ENCODE peak calls at places on chromosomes 13 and 19, in five cellular contexts. One of them, this sample, is unnamed. For H3K9me3, the result is how much of the 10 kb centered on the place peaks cover.

GRCh38 chr19:55340144-55340783 is 588 bp downstream of the KMT5C start:
- DNase-seq in pancreas: no peak
- DNase-seq in AG04450: no peak
- DNase-seq in HCT116: no peak
- DNase-seq in K562: peak
- DNase-seq in this sample: peak

GRCh38 chr19:15397782-15398181 is 18.2 kb upstream of the AKAP8 start:
- DNase-seq in pancreas: no peak
- DNase-seq in AG04450: no peak
- DNase-seq in HCT116: no peak
- DNase-seq in K562: no peak
- DNase-seq in this sample: no peak

GRCh38 chr19:7870571-7871279 is 3.5 kb downstream of the PRR36 start:
- DNase-seq in pancreas: no peak
- DNase-seq in AG04450: no peak
- DNase-seq in HCT116: peak
- DNase-seq in K562: peak
- DNase-seq in this sample: peak

GRCh38 chr19:367561-367960 is 23.0 kb upstream of the MIER2 start:
- DNase-seq in pancreas: no peak
- DNase-seq in AG04450: no peak
- DNase-seq in HCT116: no peak
- DNase-seq in K562: no peak
- DNase-seq in this sample: no peak

GRCh38 chr19:47273313-47274070 is 1.2 kb upstream of the INAFM1 start:
- DNase-seq in pancreas: peak
- DNase-seq in AG04450: peak
- DNase-seq in HCT116: peak
- DNase-seq in K562: peak
- DNase-seq in this sample: peak

GRCh38 chr19:16591803-16592556 is 19.8 kb upstream of the SLC35E1 start:
- DNase-seq in pancreas: no peak
- DNase-seq in AG04450: no peak
- DNase-seq in HCT116: no peak
- DNase-seq in K562: no peak
- DNase-seq in this sample: no peak

GRCh38 chr13:40187324-40187795 is 479.1 kb downstream of the FOXO1 start:
- DNase-seq in pancreas: no peak
- DNase-seq in AG04450: no peak
- DNase-seq in HCT116: no peak
- DNase-seq in K562: no peak
- DNase-seq in this sample: no peak

GRCh38 chr13:38577048-38577447 is 109.8 kb upstream of the FREM2 start:
- DNase-seq in pancreas: no peak
- DNase-seq in AG04450: no peak
- DNase-seq in HCT116: no peak
- DNase-seq in K562: no peak
- DNase-seq in this sample: peak

GRCh38 chr13:28654276-28654675 is 4.7 kb upstream of the POMP start:
- DNase-seq in pancreas: no peak
- DNase-seq in AG04450: no peak
- DNase-seq in HCT116: no peak
- DNase-seq in K562: no peak
- DNase-seq in this sample: no peak

GRCh38 chr19:1291761-1292418 is 6.2 kb downstream of the EFNA2 start:
- DNase-seq in pancreas: no peak
- DNase-seq in AG04450: no peak
- DNase-seq in HCT116: no peak
- DNase-seq in K562: no peak
- DNase-seq in this sample: no peak

GRCh38 chr13:98795220-98795619 is 42.7 kb upstream of the SLC15A1 start:
- DNase-seq in pancreas: no peak
- DNase-seq in AG04450: no peak
- DNase-seq in HCT116: no peak
- DNase-seq in K562: no peak
- DNase-seq in this sample: no peak

GRCh38 chr13:39044536-39044935 is 6.3 kb downstream of the NHLRC3 start:
- DNase-seq in pancreas: no peak
- DNase-seq in AG04450: no peak
- DNase-seq in HCT116: no peak
- DNase-seq in K562: no peak
- DNase-seq in this sample: no peak

GRCh38 chr19:18741566-18742121 is 49.5 kb downstream of the COMP start:
- DNase-seq in pancreas: peak
- DNase-seq in AG04450: no peak
- DNase-seq in HCT116: no peak
- DNase-seq in K562: no peak
- DNase-seq in this sample: no peak

GRCh38 chr13:51958217-51958547 is 53.1 kb downstream of the ATP7B start:
- DNase-seq in pancreas: no peak
- DNase-seq in AG04450: no peak
- DNase-seq in HCT116: no peak
- DNase-seq in K562: no peak
- DNase-seq in this sample: no peak

GRCh38 chr19:13959141-13959961 is 7.0 kb downstream of the DCAF15 start:
- DNase-seq in pancreas: no peak
- DNase-seq in AG04450: no peak
- DNase-seq in HCT116: no peak
- DNase-seq in K562: no peak
- DNase-seq in this sample: no peak

GRCh38 chr13:53499551-53499950 is 470.9 kb downstream of the OLFM4 start:
- DNase-seq in pancreas: no peak
- DNase-seq in AG04450: no peak
- DNase-seq in HCT116: no peak
- DNase-seq in K562: no peak
- DNase-seq in this sample: no peak

GRCh38 chr13:99384468-99384867 is 77.3 kb upstream of the GPR183 start:
- DNase-seq in pancreas: no peak
- DNase-seq in AG04450: no peak
- DNase-seq in HCT116: no peak
- DNase-seq in K562: no peak
- DNase-seq in this sample: no peak

GRCh38 chr13:110156186-110157065 is 150.5 kb downstream of the COL4A1 start:
- DNase-seq in pancreas: no peak
- DNase-seq in AG04450: no peak
- DNase-seq in HCT116: no peak
- DNase-seq in K562: no peak
- DNase-seq in this sample: no peak

GRCh38 chr19:40465781-40466218 is 255 bp upstream of the BLVRB start:
- DNase-seq in pancreas: peak
- DNase-seq in AG04450: peak
- DNase-seq in HCT116: peak
- DNase-seq in K562: peak
- DNase-seq in this sample: peak

GRCh38 chr13:78940444-78940843 is 281.5 kb upstream of the OBI1 start:
- DNase-seq in pancreas: no peak
- DNase-seq in AG04450: no peak
- DNase-seq in HCT116: no peak
- DNase-seq in K562: no peak
- DNase-seq in this sample: no peak

GRCh38 chr19:29680447-29680846 is 15.2 kb downstream of the PLEKHF1 start:
- DNase-seq in pancreas: peak
- DNase-seq in AG04450: no peak
- DNase-seq in HCT116: no peak
- DNase-seq in K562: no peak
- DNase-seq in this sample: no peak

GRCh38 chr13:111423168-111423785 is 102.8 kb downstream of the TEX29 start:
- DNase-seq in pancreas: no peak
- DNase-seq in AG04450: no peak
- DNase-seq in HCT116: peak
- DNase-seq in K562: no peak
- DNase-seq in this sample: no peak

GRCh38 chr13:45209229-45209628 is 8.4 kb upstream of the KCTD4 start:
- DNase-seq in pancreas: no peak
- DNase-seq in AG04450: no peak
- DNase-seq in HCT116: no peak
- DNase-seq in K562: no peak
- DNase-seq in this sample: peak

GRCh38 chr19:9958451-9958850 is 22.1 kb upstream of the OLFM2 start:
- DNase-seq in pancreas: no peak
- DNase-seq in AG04450: peak
- DNase-seq in HCT116: no peak
- DNase-seq in K562: no peak
- DNase-seq in this sample: peak

GRCh38 chr19:5113101-5113557 is 144.2 kb downstream of the KDM4B start:
- DNase-seq in pancreas: no peak
- DNase-seq in AG04450: no peak
- DNase-seq in HCT116: no peak
- DNase-seq in K562: no peak
- DNase-seq in this sample: no peak

GRCh38 chr13:91058919-91059318 is 288.6 kb upstream of the MIR17HG start:
- DNase-seq in pancreas: no peak
- DNase-seq in AG04450: no peak
- DNase-seq in HCT116: no peak
- DNase-seq in K562: no peak
- DNase-seq in this sample: no peak

GRCh38 chr19:46040952-46041500 is at the start of gene IGFL4:
- DNase-seq in pancreas: no peak
- DNase-seq in AG04450: no peak
- DNase-seq in HCT116: no peak
- DNase-seq in K562: peak
- DNase-seq in this sample: no peak

GRCh38 chr13:76813874-76814273 is 72.3 kb downstream of the KCTD12 start:
- DNase-seq in pancreas: no peak
- DNase-seq in AG04450: no peak
- DNase-seq in HCT116: no peak
- DNase-seq in K562: no peak
- DNase-seq in this sample: no peak

GRCh38 chr13:40186636-40187323 is 479.7 kb downstream of the FOXO1 start:
- DNase-seq in pancreas: no peak
- DNase-seq in AG04450: no peak
- DNase-seq in HCT116: no peak
- DNase-seq in K562: no peak
- DNase-seq in this sample: no peak

GRCh38 chr19:31349160-31349881 is at the start of gene TSHZ3:
- DNase-seq in pancreas: peak
- DNase-seq in AG04450: no peak
- DNase-seq in HCT116: no peak
- DNase-seq in K562: peak
- DNase-seq in this sample: peak

GRCh38 chr13:19862511-19863313 is 737 bp downstream of the ZMYM5 start:
- DNase-seq in pancreas: peak
- DNase-seq in AG04450: no peak
- DNase-seq in HCT116: no peak
- DNase-seq in K562: peak
- DNase-seq in this sample: peak

GRCh38 chr19:43575156-43575950 is at the start of the genes PINLYP and XRCC1:
- DNase-seq in pancreas: peak
- DNase-seq in AG04450: peak
- DNase-seq in HCT116: peak
- DNase-seq in K562: peak
- DNase-seq in this sample: peak

GRCh38 chr19:43574424-43575155 is 737 bp downstream of the XRCC1 start:
- DNase-seq in pancreas: no peak
- DNase-seq in AG04450: no peak
- DNase-seq in HCT116: no peak
- DNase-seq in K562: no peak
- DNase-seq in this sample: peak

GRCh38 chr19:43564800-43565199 is 10.5 kb downstream of the XRCC1 start:
- DNase-seq in pancreas: no peak
- DNase-seq in AG04450: no peak
- DNase-seq in HCT116: no peak
- DNase-seq in K562: no peak
- DNase-seq in this sample: no peak

GRCh38 chr19:43572172-43572588 is 3.1 kb downstream of the XRCC1 start:
- DNase-seq in pancreas: no peak
- DNase-seq in AG04450: no peak
- DNase-seq in HCT116: no peak
- DNase-seq in K562: no peak
- DNase-seq in this sample: no peak

GRCh38 chr19:43570174-43570791 is 5.0 kb downstream of the XRCC1 start:
- DNase-seq in pancreas: no peak
- DNase-seq in AG04450: no peak
- DNase-seq in HCT116: no peak
- DNase-seq in K562: no peak
- DNase-seq in this sample: no peak
- H3K4me3 ChIP-seq in pancreas: no peak
- H3K4me3 ChIP-seq in AG04450: no peak
- H3K4me3 ChIP-seq in HCT116: no peak
- H3K4me3 ChIP-seq in K562: no peak
- H3K4me3 ChIP-seq in this sample: no peak

DNA sequence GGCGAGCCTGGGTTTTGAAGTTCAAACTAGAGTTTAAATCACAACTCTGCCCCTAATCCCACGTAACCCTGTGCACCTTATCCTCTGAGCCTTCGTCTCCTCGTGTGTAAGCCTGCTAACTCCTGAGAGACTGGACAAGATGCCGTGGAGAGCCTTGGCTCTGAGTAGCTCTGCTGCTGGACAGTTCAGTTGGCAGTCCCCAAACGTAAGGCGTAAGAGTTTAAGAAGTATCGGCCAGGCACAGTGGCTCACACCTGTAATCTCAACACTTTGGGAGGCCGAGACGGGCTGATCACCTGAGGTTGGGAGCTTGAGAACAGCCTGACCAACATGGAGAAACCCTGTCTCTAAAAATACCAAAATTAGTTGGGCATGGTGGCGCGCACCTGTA is 4.7 kb upstream of the CD79A start:
- DNase-seq in pancreas: no peak
- DNase-seq in AG04450: no peak
- DNase-seq in HCT116: no peak
- DNase-seq in K562: no peak
- DNase-seq in this sample: no peak
- H3K9me3 ChIP-seq in pancreas: under half
- H3K9me3 ChIP-seq in AG04450: under half
- H3K9me3 ChIP-seq in HCT116: under half
- H3K9me3 ChIP-seq in K562: under half
- H3K9me3 ChIP-seq in this sample: under half

GRCh38 chr19:3362217-3362907 is 4.0 kb upstream of the NFIC start:
- DNase-seq in pancreas: no peak
- DNase-seq in AG04450: no peak
- DNase-seq in HCT116: no peak
- DNase-seq in K562: no peak
- DNase-seq in this sample: no peak
- H3K27ac ChIP-seq in pancreas: peak
- H3K27ac ChIP-seq in AG04450: no peak
- H3K27ac ChIP-seq in HCT116: peak
- H3K27ac ChIP-seq in K562: peak
- H3K27ac ChIP-seq in this sample: no peak

GRCh38 chr13:24273926-24274325 is 35.5 kb upstream of the C1QTNF9 start:
- DNase-seq in pancreas: no peak
- DNase-seq in AG04450: no peak
- DNase-seq in HCT116: no peak
- DNase-seq in K562: no peak
- DNase-seq in this sample: no peak

GRCh38 chr13:24271611-24272451 is 37.5 kb upstream of the C1QTNF9 start:
- DNase-seq in pancreas: peak
- DNase-seq in AG04450: peak
- DNase-seq in HCT116: no peak
- DNase-seq in K562: no peak
- DNase-seq in this sample: peak

GRCh38 chr13:24274452-24274971 is 34.9 kb upstream of the C1QTNF9 start:
- DNase-seq in pancreas: no peak
- DNase-seq in AG04450: peak
- DNase-seq in HCT116: no peak
- DNase-seq in K562: no peak
- DNase-seq in this sample: no peak

GRCh38 chr13:24271231-24271610 is 38.2 kb upstream of the C1QTNF9 start:
- DNase-seq in pancreas: no peak
- DNase-seq in AG04450: no peak
- DNase-seq in HCT116: no peak
- DNase-seq in K562: no peak
- DNase-seq in this sample: no peak

GRCh38 chr13:24272452-24273161 is 36.8 kb upstream of the C1QTNF9 start:
- DNase-seq in pancreas: no peak
- DNase-seq in AG04450: no peak
- DNase-seq in HCT116: no peak
- DNase-seq in K562: no peak
- DNase-seq in this sample: no peak
- H3K4me3 ChIP-seq in pancreas: no peak
- H3K4me3 ChIP-seq in AG04450: peak
- H3K4me3 ChIP-seq in HCT116: no peak
- H3K4me3 ChIP-seq in K562: no peak
- H3K4me3 ChIP-seq in this sample: no peak